ENCODE peak calls at places on chromosomes 3 and 15, in six cellular contexts. T is H7, L is aorta, F is GM23248, C is psoas muscle, S is fibroblast of lung. M is an unnamed sample.

GRCh38 chr15:44813231-44813630 is 76.9 kb downstream of the TRIM69 start:
- DNase-seq in T (no peak), L (no peak), F (no peak), C (no peak), S (no peak), M (no peak)

GRCh38 chr3:169420429-169420828 is 243.1 kb downstream of the MECOM start:
- DNase-seq in T (no peak), L (no peak), F (no peak), C (no peak), S (no peak), M (no peak)

GRCh38 chr3:177491301-177492031 is 294.2 kb upstream of the TBL1XR1 start:
- DNase-seq in T (no peak), L (no peak), F (peak), C (no peak), S (peak), M (no peak)

GRCh38 chr15:98344591-98344990 is 303.7 kb upstream of the IGF1R start:
- DNase-seq in T (no peak), L (no peak), F (no peak), C (no peak), S (no peak), M (no peak)

GRCh38 chr3:22620498-22620897 is 582.6 kb upstream of the UBE2E2 start:
- DNase-seq in T (no peak), L (no peak), F (no peak), C (no peak), S (no peak), M (no peak)

GRCh38 chr3:14042680-14043079 is 82.0 kb downstream of the CHCHD4 start:
- DNase-seq in T (no peak), L (no peak), F (peak), C (no peak), S (peak), M (no peak)

GRCh38 chr3:14561051-14561634 is 21.0 kb upstream of the GRIP2 start:
- DNase-seq in T (no peak), L (no peak), F (peak), C (no peak), S (peak), M (no peak)

GRCh38 chr3:37861540-37862051 is at the start of gene CTDSPL:
- DNase-seq in T (peak), L (peak), F (peak), C (peak), S (peak), M (peak)

GRCh38 chr3:171156455-171157005 is 130.0 kb upstream of the SLC2A2 start:
- DNase-seq in T (no peak), L (no peak), F (no peak), C (no peak), S (peak), M (no peak)

GRCh38 chr3:124800511-124801374 is 70.5 kb downstream of the UMPS start:
- DNase-seq in T (no peak), L (no peak), F (no peak), C (no peak), S (peak), M (peak)

GRCh38 chr3:99686955-99687612 is 48.7 kb downstream of the COL8A1 start:
- DNase-seq in T (peak), L (peak), F (peak), C (peak), S (peak), M (no peak)

DNA sequence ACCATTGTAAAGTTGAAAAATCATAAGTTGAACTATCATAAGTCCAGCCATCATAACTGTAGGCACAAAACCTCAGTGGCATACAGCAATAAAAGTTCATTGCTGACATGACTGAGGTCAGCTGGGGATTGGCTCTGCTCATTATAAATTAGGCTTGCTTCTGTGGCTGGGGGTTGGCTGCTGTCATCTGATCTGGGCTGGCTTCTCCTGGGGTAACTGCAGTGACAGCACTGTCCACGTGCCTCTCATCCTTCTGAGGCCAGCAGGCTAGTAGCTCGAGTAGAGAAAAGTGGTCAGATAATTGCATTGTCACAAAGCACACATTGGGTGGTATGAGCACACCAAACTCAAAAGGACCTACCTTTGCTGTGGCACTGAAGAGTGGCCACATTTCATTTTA is 31.3 kb downstream of the CMTM7 start:
- DNase-seq in T (no peak), L (no peak), F (no peak), C (no peak), S (no peak), M (no peak)
- H3K4me3 ChIP-seq in T (no peak), L (no peak), F (no peak), C (no peak), S (no peak), M (peak)

GRCh38 chr3:115899535-115899934 is 276.2 kb downstream of the GAP43 start:
- DNase-seq in T (no peak), L (no peak), F (no peak), C (no peak), S (no peak), M (no peak)

GRCh38 chr3:115901008-115901407 is 277.7 kb downstream of the GAP43 start:
- DNase-seq in T (no peak), L (no peak), F (no peak), C (no peak), S (no peak), M (no peak)

GRCh38 chr3:115903843-115904242 is 280.5 kb downstream of the GAP43 start:
- DNase-seq in T (no peak), L (no peak), F (peak), C (no peak), S (peak), M (no peak)

GRCh38 chr3:115899050-115899449 is 275.7 kb downstream of the GAP43 start:
- DNase-seq in T (no peak), L (no peak), F (no peak), C (no peak), S (no peak), M (no peak)
- H3K4me3 ChIP-seq in T (no peak), L (no peak), F (no peak), C (no peak), S (no peak), M (no peak)

DNA sequence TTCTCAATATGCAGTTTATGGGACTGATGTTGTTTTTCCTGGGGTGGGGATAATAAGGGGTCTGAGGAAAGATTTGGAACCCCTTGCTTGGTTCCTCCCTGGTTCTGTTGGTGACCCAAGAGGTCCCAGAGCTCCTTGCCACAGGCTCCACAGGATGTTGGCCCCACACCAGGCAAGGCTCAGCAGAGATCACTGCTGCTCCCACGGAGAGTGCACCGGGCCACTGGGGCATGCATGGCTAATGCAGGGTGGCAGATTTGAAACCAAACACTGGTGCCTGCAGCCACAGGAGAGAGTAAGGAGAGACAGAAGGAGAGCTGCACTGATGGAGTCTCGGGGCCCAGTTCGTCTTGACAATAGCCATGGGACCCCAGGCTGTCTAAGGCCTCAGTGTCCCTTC is 2.5 kb downstream of the FAM107A start:
- DNase-seq in T (no peak), L (no peak), F (no peak), C (no peak), S (no peak), M (no peak)
- H3K4me3 ChIP-seq in T (no peak), L (no peak), F (no peak), C (peak), S (no peak), M (peak)

GRCh38 chr3:79957066-79957465 is 189.3 kb upstream of the ROBO1 start:
- DNase-seq in T (no peak), L (no peak), F (no peak), C (no peak), S (no peak), M (no peak)

GRCh38 chr3:79954756-79955155 is 187.0 kb upstream of the ROBO1 start:
- DNase-seq in T (no peak), L (no peak), F (no peak), C (no peak), S (no peak), M (no peak)

GRCh38 chr3:79960594-79960993 is 192.8 kb upstream of the ROBO1 start:
- DNase-seq in T (no peak), L (no peak), F (no peak), C (no peak), S (peak), M (no peak)
- H3K4me3 ChIP-seq in T (no peak), L (no peak), F (no peak), C (no peak), S (no peak), M (no peak)